ENCODE peak calls at places on chromosomes 13 and 19, in six cellular contexts. K is spleen, N is breast epithelium, H is transverse colon, U is stomach, Z is K562. B is an unnamed sample.

GRCh38 chr13:57568865-57569264 is 62.7 kb upstream of the PCDH17 start:
- DNase-seq in K (no peak), N (no peak), H (no peak), U (no peak), Z (no peak), B (no peak)

GRCh38 chr19:9370747-9371619 is 8.2 kb downstream of the ZNF177 start:
- DNase-seq in K (no peak), N (no peak), H (no peak), U (no peak), Z (peak), B (no peak)

GRCh38 chr19:18460313-18460712 is 22.4 kb upstream of the ISYNA1 start:
- DNase-seq in K (peak), N (no peak), H (peak), U (peak), Z (no peak), B (no peak)

GRCh38 chr13:30159446-30159839 is 147.9 kb downstream of the KATNAL1 start:
- DNase-seq in K (no peak), N (no peak), H (no peak), U (no peak), Z (no peak), B (no peak)

GRCh38 chr13:43804461-43805070 is 17.8 kb upstream of the ENOX1 start:
- DNase-seq in K (no peak), N (no peak), H (no peak), U (no peak), Z (peak), B (no peak)

GRCh38 chr19:20179946-20180345 is 12.9 kb downstream of the ZNF486 start:
- DNase-seq in K (no peak), N (no peak), H (no peak), U (no peak), Z (no peak), B (no peak)

GRCh38 chr13:42363941-42364612 is 92.1 kb downstream of the AKAP11 start:
- DNase-seq in K (no peak), N (no peak), H (no peak), U (no peak), Z (no peak), B (no peak)

GRCh38 chr13:113883921-113884804 is 20.3 kb upstream of the GAS6 start:
- DNase-seq in K (no peak), N (no peak), H (no peak), U (no peak), Z (no peak), B (no peak)

GRCh38 chr13:105591308-105591707 is 944.2 kb downstream of the EFNB2 start:
- DNase-seq in K (no peak), N (no peak), H (no peak), U (no peak), Z (no peak), B (no peak)

GRCh38 chr13:20579193-20579592 is 12.2 kb downstream of the IFT88 start:
- DNase-seq in K (no peak), N (no peak), H (no peak), U (no peak), Z (no peak), B (no peak)

GRCh38 chr13:39557285-39557955 is 45.6 kb downstream of the LHFPL6 start:
- DNase-seq in K (no peak), N (no peak), H (no peak), U (no peak), Z (no peak), B (no peak)

GRCh38 chr13:94389544-94390351 is 89.7 kb downstream of the DCT start:
- DNase-seq in K (no peak), N (no peak), H (no peak), U (no peak), Z (peak), B (no peak)

DNA sequence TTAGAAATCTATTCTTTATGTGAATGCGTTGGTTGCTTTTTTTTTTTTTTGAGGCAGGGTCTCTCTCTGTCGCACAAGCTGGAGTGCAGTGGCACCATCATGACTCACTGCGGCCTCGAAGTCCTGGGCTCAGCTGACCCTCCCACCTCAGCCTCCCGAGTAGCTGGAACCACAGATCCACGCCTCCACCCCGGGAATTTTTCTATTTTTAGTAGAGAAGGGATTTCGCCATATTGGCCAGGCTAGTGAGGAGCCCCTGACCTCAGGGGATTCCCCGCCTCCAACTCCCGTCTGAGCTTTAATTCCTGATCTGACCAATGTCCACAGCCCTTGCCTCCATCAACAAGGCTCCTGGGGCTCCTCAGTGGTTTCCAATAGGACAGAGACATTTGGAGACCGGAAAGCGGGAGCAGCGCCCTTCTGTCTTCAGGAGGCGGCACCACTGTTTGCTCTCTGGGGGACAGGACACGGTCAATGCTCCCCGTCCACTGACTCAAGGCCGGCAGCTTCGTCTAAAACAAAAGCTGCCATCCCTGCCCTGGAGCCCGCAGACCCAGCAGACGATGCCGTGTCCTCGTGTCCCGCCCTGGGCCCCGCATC is 503 bp downstream of the TUBA3C start:
- DNase-seq in K (no peak), N (peak), H (no peak), U (peak), Z (no peak), B (no peak)
- TF ChIP-seq POLR2AphosphoS5 in K (no peak), N (no peak), H (no peak), U (no peak), Z (no peak), B (no peak)

GRCh38 chr19:35269425-35270117 is 809 bp downstream of the USF2 start:
- DNase-seq in K (peak), N (peak), H (peak), U (peak), Z (peak), B (peak)
- TF ChIP-seq POLR2AphosphoS5 in K (peak), N (no peak), H (no peak), U (peak), Z (no peak), B (no peak)

GRCh38 chr19:39405930-39406655 is 554 bp upstream of the ZFP36 start:
- DNase-seq in K (peak), N (peak), H (peak), U (no peak), Z (peak), B (no peak)

GRCh38 chr19:39401549-39402416 is 4.9 kb upstream of the ZFP36 start:
- DNase-seq in K (peak), N (peak), H (peak), U (peak), Z (peak), B (no peak)

GRCh38 chr19:39402417-39403297 is 4.0 kb upstream of the ZFP36 start:
- DNase-seq in K (peak), N (peak), H (peak), U (peak), Z (peak), B (peak)

GRCh38 chr19:39405261-39405912 is 1.3 kb upstream of the ZFP36 start:
- DNase-seq in K (no peak), N (no peak), H (no peak), U (no peak), Z (no peak), B (no peak)

GRCh38 chr19:39403331-39404312 is 3.0 kb upstream of the ZFP36 start:
- DNase-seq in K (peak), N (peak), H (peak), U (peak), Z (peak), B (peak)
- TF ChIP-seq POLR2AphosphoS5 in K (peak), N (peak), H (peak), U (peak), Z (peak), B (no peak)

DNA sequence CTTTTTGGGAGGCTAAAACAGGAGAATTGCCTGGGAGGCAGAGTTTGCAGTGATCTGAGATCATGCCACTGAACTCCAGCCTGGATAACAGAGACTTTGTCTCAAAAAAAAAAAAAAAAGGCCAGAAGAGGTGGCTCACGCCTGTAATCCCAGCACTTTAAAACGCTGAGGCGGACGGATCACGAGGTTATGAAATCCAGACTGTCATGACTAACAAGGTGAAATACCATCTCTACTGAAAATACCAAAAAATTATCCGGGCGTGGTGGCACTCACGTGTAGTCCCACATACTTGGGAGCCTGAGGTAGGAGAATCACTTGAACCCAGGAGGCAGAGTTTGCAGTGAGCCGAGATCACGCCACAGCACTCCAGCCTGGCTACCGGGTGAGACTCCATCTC is 39.9 kb downstream of the ZNF611 start:
- DNase-seq in K (no peak), N (no peak), H (no peak), U (no peak), Z (no peak), B (no peak)
- TF ChIP-seq POLR2AphosphoS5 in K (no peak), N (no peak), H (no peak), U (no peak), Z (no peak), B (no peak)

DNA sequence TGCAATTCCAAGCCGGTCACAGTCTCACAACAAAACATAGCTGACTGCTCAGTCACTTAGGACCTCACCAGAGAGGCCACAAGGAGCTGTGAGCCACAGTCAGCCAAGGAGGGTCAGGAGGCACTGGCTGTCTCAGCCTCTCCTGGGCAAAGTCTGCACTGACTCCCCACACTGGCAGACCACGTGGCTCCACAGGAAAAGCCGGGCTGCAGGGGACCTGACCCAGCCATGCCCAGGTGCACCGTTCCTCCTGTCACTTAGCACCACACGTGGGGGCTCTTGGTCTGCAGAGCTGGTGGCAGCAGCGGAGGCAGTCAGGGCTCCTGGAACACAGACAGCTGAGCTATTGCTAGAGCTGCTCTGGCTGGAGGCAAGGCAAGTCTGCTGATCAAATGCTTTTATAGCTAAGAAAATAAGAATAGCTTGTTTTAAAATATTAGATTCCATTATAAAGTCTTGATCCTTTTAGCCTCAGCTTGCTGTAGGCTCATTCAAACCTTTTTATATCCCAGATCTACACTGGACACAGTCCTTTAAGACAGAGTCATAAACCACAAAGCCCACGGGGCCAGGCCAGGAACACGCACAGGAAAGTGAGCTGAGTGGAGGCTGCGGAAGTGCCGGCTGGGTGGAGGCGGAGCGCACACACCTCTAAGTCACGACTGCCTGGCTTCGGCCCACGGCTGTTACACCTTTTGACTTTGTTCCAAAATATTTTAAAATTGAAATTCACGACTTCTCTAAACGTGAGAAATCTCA is 744.1 kb downstream of the UQCRFS1 start:
- DNase-seq in K (peak), N (no peak), H (peak), U (no peak), Z (peak), B (no peak)
- TF ChIP-seq POLR2AphosphoS5 in K (peak), N (no peak), H (no peak), U (no peak), Z (no peak), B (no peak)

DNA sequence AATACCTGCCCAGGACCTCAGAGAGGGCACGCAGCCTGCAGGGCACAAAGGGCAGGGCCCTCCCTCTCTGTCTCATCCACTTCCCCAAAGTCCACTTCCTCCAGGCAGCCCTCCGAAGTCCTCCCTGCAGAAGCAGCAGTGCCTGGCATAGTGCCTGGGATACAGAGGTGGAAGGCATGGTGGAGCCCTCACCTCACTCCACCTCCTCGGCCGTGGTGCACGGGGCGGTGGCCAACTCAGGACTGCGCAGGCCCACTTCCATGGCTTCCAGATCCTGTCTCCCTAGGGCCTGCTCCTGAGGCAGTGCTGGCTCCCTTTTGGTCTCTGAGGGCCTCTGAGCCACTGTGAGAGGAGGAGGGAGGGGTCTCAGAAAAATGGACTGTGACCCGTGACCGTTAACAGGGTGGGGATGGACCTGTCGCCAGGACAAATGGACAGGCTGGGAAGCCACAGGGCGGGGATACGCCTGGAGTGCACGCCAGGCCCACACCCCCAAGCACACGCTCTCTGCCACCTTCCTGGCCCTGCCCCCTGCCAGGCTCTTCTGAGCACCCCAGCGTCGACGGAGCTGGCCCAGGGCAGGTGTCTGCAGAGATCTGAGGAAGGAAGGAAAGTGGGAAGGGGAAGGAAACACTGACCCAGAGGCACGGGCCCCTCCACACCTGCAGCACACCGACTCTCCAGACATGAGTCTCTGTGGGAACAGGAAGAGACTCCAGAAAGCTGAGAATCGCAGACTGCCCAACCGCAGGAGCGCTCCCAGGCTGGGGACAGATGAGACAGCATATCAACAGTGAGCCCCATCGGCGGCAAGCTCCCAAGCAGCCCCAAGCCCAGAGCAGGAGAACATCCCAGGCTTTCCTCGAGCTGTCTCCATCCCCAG is 8.4 kb downstream of the REXO1 start:
- DNase-seq in K (no peak), N (no peak), H (peak), U (no peak), Z (peak), B (no peak)
- TF ChIP-seq POLR2AphosphoS5 in K (peak), N (no peak), H (peak), U (no peak), Z (no peak), B (no peak)

DNA sequence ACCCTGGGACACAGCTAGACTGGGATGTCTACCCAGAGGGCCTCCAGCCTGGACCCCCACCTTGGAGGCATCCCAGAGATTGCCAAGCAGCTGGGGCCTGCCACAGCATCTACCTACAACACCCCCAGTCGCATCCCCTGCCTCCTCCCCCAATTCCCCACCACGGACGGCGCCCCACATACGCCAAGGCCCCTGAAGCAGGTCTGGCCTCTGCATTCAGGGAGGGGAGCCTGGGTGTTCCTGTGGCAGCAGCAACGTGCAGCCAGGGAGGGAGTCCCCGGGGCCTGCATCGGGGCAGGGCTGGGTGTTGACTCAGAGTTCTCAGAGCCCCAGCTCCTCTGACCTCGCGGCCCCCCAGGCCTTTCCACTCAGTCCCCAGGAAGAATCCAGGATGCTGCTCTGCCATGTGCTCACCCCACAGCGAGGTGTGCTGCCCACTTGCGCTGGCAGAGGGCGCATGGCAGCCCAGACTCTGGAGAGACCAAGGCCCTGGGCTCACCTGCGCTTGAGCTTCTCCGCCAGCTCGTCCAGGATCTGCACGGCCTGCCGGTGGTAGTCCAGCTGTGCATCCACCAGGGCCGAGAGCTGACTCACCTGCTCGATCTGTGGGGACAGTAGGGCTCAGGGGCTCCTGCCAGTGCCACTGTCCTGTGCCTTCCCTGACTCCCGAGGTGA is 19.6 kb downstream of the MPND start:
- DNase-seq in K (peak), N (no peak), H (no peak), U (no peak), Z (no peak), B (no peak)
- TF ChIP-seq POLR2AphosphoS5 in K (peak), N (no peak), H (no peak), U (no peak), Z (no peak), B (no peak)

GRCh38 chr19:46862504-46862835 is 1.7 kb downstream of the ARHGAP35 start:
- DNase-seq in K (no peak), N (no peak), H (no peak), U (no peak), Z (no peak), B (no peak)

GRCh38 chr19:46862974-46863632 is 2.3 kb downstream of the ARHGAP35 start:
- DNase-seq in K (no peak), N (no peak), H (no peak), U (no peak), Z (peak), B (no peak)

GRCh38 chr19:46866407-46867132 is 5.8 kb downstream of the ARHGAP35 start:
- DNase-seq in K (no peak), N (no peak), H (no peak), U (no peak), Z (no peak), B (no peak)

GRCh38 chr19:46861691-46862503 is 1.1 kb downstream of the ARHGAP35 start:
- DNase-seq in K (no peak), N (no peak), H (peak), U (peak), Z (peak), B (no peak)

DNA sequence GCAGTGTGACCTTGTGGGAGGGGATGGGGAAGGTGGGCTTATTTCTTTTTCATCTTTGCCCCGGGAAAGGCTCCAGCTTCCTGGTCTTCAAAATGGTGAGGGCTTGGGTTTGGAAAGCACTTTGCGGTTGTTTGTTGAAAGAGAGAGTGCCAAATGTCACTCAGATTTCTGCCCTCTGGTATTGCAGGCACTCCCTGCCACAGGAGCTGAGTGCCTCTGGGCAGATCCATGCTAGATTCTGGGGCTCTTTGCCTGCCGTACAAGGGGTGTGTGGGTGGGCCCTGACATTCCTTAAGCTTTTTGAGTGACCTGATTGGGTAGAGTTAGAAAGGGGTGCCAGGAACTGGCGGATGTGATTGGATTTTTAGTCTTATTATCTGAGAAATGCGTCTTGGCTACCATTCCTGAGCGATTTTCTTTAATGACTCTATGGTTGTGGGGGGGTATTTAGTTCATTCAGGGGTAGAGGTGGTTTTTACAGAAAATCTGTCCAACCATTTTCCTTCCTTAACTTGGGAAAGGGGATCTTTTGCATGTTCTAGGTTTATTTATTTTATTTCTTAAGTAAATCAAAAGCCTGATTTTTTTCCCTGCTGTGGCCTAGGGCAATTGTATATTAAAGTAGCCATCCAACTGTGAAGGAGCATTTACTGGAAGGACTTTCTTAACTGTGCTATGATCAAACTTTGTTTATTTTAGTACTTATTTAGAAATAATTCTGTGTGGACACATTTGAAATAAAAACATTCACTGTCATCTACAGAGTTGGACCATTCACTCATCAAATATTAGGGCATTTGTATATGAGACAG is 3.2 kb downstream of the ARHGAP35 start:
- DNase-seq in K (no peak), N (peak), H (no peak), U (peak), Z (no peak), B (no peak)
- TF ChIP-seq POLR2AphosphoS5 in K (no peak), N (peak), H (no peak), U (no peak), Z (no peak), B (no peak)

GRCh38 chr13:27425918-27426630 is 1.7 kb downstream of the GTF3A start:
- DNase-seq in K (peak), N (peak), H (peak), U (peak), Z (peak), B (peak)
- TF ChIP-seq POLR2AphosphoS5 in K (peak), N (peak), H (peak), U (peak), Z (no peak), B (no peak)